ENCODE peak calls at places on chromosomes 11 and 22, in ten cellular contexts. One of them, this sample, is unnamed.

GRCh38 chr22:38276161-38276560 is 3.4 kb upstream of the TMEM184B start:
- DNase-seq in choroid plexus epithelial cell: no peak
- DNase-seq in effector CD4-positive, alpha-beta T cell: no peak
- DNase-seq in sigmoid colon: no peak
- DNase-seq in epithelial cell of prostate: no peak
- DNase-seq in HCT116: no peak
- DNase-seq in AML-193: no peak
- DNase-seq in RKO: no peak
- DNase-seq in Right ventricle myocardium superior: no peak
- DNase-seq in astrocyte of the spinal cord: no peak
- DNase-seq in this sample: no peak

GRCh38 chr11:66315921-66316811 is 678 bp downstream of the CD248 start:
- DNase-seq in effector CD4-positive, alpha-beta T cell: no peak
- DNase-seq in AML-193: no peak
- DNase-seq in HCT116: no peak
- DNase-seq in astrocyte of the spinal cord: no peak
- DNase-seq in RKO: no peak
- DNase-seq in choroid plexus epithelial cell: no peak
- DNase-seq in sigmoid colon: no peak
- DNase-seq in Right ventricle myocardium superior: no peak
- DNase-seq in epithelial cell of prostate: no peak
- DNase-seq in this sample: no peak

GRCh38 chr11:116853461-116854073 is 16.1 kb upstream of the APOA1 start:
- DNase-seq in Right ventricle myocardium superior: no peak
- DNase-seq in RKO: peak
- DNase-seq in HCT116: peak
- DNase-seq in epithelial cell of prostate: peak
- DNase-seq in effector CD4-positive, alpha-beta T cell: peak
- DNase-seq in sigmoid colon: no peak
- DNase-seq in AML-193: peak
- DNase-seq in choroid plexus epithelial cell: peak
- DNase-seq in astrocyte of the spinal cord: peak
- DNase-seq in this sample: no peak

GRCh38 chr11:30481816-30482215 is 104.3 kb downstream of the MPPED2 start:
- DNase-seq in Right ventricle myocardium superior: no peak
- DNase-seq in sigmoid colon: no peak
- DNase-seq in astrocyte of the spinal cord: no peak
- DNase-seq in HCT116: no peak
- DNase-seq in epithelial cell of prostate: peak
- DNase-seq in effector CD4-positive, alpha-beta T cell: no peak
- DNase-seq in AML-193: no peak
- DNase-seq in choroid plexus epithelial cell: no peak
- DNase-seq in RKO: no peak
- DNase-seq in this sample: no peak

GRCh38 chr11:8959546-8960166 is 4.6 kb downstream of the TMEM9B start:
- DNase-seq in effector CD4-positive, alpha-beta T cell: no peak
- DNase-seq in Right ventricle myocardium superior: no peak
- DNase-seq in astrocyte of the spinal cord: peak
- DNase-seq in RKO: peak
- DNase-seq in AML-193: peak
- DNase-seq in sigmoid colon: no peak
- DNase-seq in choroid plexus epithelial cell: peak
- DNase-seq in epithelial cell of prostate: peak
- DNase-seq in HCT116: peak
- DNase-seq in this sample: peak

GRCh38 chr11:69040581-69041260 is 8.0 kb upstream of the TPCN2 start:
- DNase-seq in AML-193: no peak
- DNase-seq in effector CD4-positive, alpha-beta T cell: no peak
- DNase-seq in astrocyte of the spinal cord: peak
- DNase-seq in epithelial cell of prostate: no peak
- DNase-seq in Right ventricle myocardium superior: no peak
- DNase-seq in RKO: no peak
- DNase-seq in sigmoid colon: no peak
- DNase-seq in choroid plexus epithelial cell: peak
- DNase-seq in HCT116: no peak
- DNase-seq in this sample: peak

GRCh38 chr11:16924826-16925494 is 89.3 kb downstream of the PLEKHA7 start:
- DNase-seq in sigmoid colon: peak
- DNase-seq in HCT116: peak
- DNase-seq in astrocyte of the spinal cord: peak
- DNase-seq in Right ventricle myocardium superior: peak
- DNase-seq in epithelial cell of prostate: peak
- DNase-seq in RKO: no peak
- DNase-seq in effector CD4-positive, alpha-beta T cell: no peak
- DNase-seq in AML-193: no peak
- DNase-seq in choroid plexus epithelial cell: peak
- DNase-seq in this sample: peak

GRCh38 chr11:134691985-134692384 is 279.9 kb upstream of the B3GAT1 start:
- DNase-seq in Right ventricle myocardium superior: no peak
- DNase-seq in RKO: peak
- DNase-seq in choroid plexus epithelial cell: peak
- DNase-seq in sigmoid colon: no peak
- DNase-seq in epithelial cell of prostate: no peak
- DNase-seq in AML-193: no peak
- DNase-seq in HCT116: no peak
- DNase-seq in astrocyte of the spinal cord: no peak
- DNase-seq in effector CD4-positive, alpha-beta T cell: no peak
- DNase-seq in this sample: no peak

GRCh38 chr22:23591846-23592245 is 11.8 kb upstream of the IGLL1 start:
- DNase-seq in astrocyte of the spinal cord: no peak
- DNase-seq in Right ventricle myocardium superior: no peak
- DNase-seq in effector CD4-positive, alpha-beta T cell: no peak
- DNase-seq in choroid plexus epithelial cell: no peak
- DNase-seq in HCT116: no peak
- DNase-seq in sigmoid colon: no peak
- DNase-seq in RKO: no peak
- DNase-seq in epithelial cell of prostate: no peak
- DNase-seq in AML-193: no peak
- DNase-seq in this sample: no peak

GRCh38 chr11:35549787-35550186 is 24.4 kb upstream of the PAMR1 start:
- DNase-seq in astrocyte of the spinal cord: peak
- DNase-seq in Right ventricle myocardium superior: no peak
- DNase-seq in RKO: peak
- DNase-seq in HCT116: no peak
- DNase-seq in effector CD4-positive, alpha-beta T cell: no peak
- DNase-seq in epithelial cell of prostate: peak
- DNase-seq in choroid plexus epithelial cell: peak
- DNase-seq in sigmoid colon: no peak
- DNase-seq in AML-193: no peak
- DNase-seq in this sample: peak

GRCh38 chr22:48535868-48536690 is 1291.6 kb downstream of the BRD1 start:
- DNase-seq in sigmoid colon: no peak
- DNase-seq in choroid plexus epithelial cell: no peak
- DNase-seq in astrocyte of the spinal cord: no peak
- DNase-seq in RKO: no peak
- DNase-seq in epithelial cell of prostate: no peak
- DNase-seq in effector CD4-positive, alpha-beta T cell: no peak
- DNase-seq in HCT116: no peak
- DNase-seq in AML-193: no peak
- DNase-seq in Right ventricle myocardium superior: no peak
- DNase-seq in this sample: no peak

GRCh38 chr11:111602865-111603632 is 800 bp downstream of the SIK2 start:
- DNase-seq in AML-193: peak
- DNase-seq in sigmoid colon: peak
- DNase-seq in astrocyte of the spinal cord: peak
- DNase-seq in Right ventricle myocardium superior: peak
- DNase-seq in epithelial cell of prostate: no peak
- DNase-seq in choroid plexus epithelial cell: peak
- DNase-seq in effector CD4-positive, alpha-beta T cell: no peak
- DNase-seq in RKO: peak
- DNase-seq in HCT116: no peak
- DNase-seq in this sample: peak

GRCh38 chr11:35232961-35233360 is 94.0 kb downstream of the CD44 start:
- DNase-seq in epithelial cell of prostate: no peak
- DNase-seq in AML-193: no peak
- DNase-seq in astrocyte of the spinal cord: no peak
- DNase-seq in choroid plexus epithelial cell: no peak
- DNase-seq in RKO: no peak
- DNase-seq in sigmoid colon: no peak
- DNase-seq in HCT116: no peak
- DNase-seq in Right ventricle myocardium superior: no peak
- DNase-seq in effector CD4-positive, alpha-beta T cell: no peak
- DNase-seq in this sample: no peak

GRCh38 chr11:48107188-48107704 is 109.4 kb upstream of the OR4B1 start:
- DNase-seq in AML-193: no peak
- DNase-seq in choroid plexus epithelial cell: no peak
- DNase-seq in Right ventricle myocardium superior: no peak
- DNase-seq in sigmoid colon: no peak
- DNase-seq in HCT116: no peak
- DNase-seq in RKO: peak
- DNase-seq in astrocyte of the spinal cord: no peak
- DNase-seq in epithelial cell of prostate: no peak
- DNase-seq in effector CD4-positive, alpha-beta T cell: no peak
- DNase-seq in this sample: no peak

This sample was measured in left kidney.